ENCODE peak calls at places on chromosomes 12 and 14, in six cellular contexts. G, Y, O, S, B and D are unnamed samples.

GRCh38 chr12:11718768-11719253 is 69.3 kb downstream of the ETV6 start:
- DNase-seq in G (no peak), Y (peak; percentile 90), O (no peak), S (peak; percentile 93), B (no peak), D (peak; percentile 84)

GRCh38 chr12:95630496-95630895 is 79.2 kb upstream of the USP44 start:
- DNase-seq in G (no peak), Y (no peak), O (no peak), S (no peak), B (no peak), D (no peak)

GRCh38 chr12:64178122-64178521 is 44.0 kb downstream of the KICS2 start:
- DNase-seq in G (no peak), Y (peak; percentile 96), O (no peak), S (peak; percentile 78), B (no peak), D (no peak)

GRCh38 chr12:109052415-109053323 is at the start of gene USP30:
- DNase-seq in G (peak; percentile 90), Y (peak; percentile 85), O (peak; percentile 88), S (peak; percentile 88), B (peak; percentile 91), D (peak; percentile 92)

GRCh38 chr12:95790025-95790911 is at the start of gene NTN4:
- DNase-seq in G (peak; percentile 56), Y (peak; percentile 24), O (peak; percentile 17), S (peak; percentile 38), B (peak; percentile 76), D (peak; percentile 49)

GRCh38 chr14:60648169-60648933 is 926 bp downstream of the SIX1 start:
- DNase-seq in G (peak; percentile 36), Y (peak; percentile 28), O (peak; percentile 26), S (no peak), B (no peak), D (peak; percentile 27)

GRCh38 chr14:80356413-80356812 is 145.1 kb upstream of the DIO2 start:
- DNase-seq in G (no peak), Y (peak; percentile 40), O (no peak), S (peak; percentile 6), B (no peak), D (peak; percentile 20)

GRCh38 chr14:103537175-103537990 is 8.4 kb downstream of the TRMT61A start:
- DNase-seq in G (no peak), Y (peak; percentile 55), O (no peak), S (peak; percentile 23), B (no peak), D (no peak)

DNA sequence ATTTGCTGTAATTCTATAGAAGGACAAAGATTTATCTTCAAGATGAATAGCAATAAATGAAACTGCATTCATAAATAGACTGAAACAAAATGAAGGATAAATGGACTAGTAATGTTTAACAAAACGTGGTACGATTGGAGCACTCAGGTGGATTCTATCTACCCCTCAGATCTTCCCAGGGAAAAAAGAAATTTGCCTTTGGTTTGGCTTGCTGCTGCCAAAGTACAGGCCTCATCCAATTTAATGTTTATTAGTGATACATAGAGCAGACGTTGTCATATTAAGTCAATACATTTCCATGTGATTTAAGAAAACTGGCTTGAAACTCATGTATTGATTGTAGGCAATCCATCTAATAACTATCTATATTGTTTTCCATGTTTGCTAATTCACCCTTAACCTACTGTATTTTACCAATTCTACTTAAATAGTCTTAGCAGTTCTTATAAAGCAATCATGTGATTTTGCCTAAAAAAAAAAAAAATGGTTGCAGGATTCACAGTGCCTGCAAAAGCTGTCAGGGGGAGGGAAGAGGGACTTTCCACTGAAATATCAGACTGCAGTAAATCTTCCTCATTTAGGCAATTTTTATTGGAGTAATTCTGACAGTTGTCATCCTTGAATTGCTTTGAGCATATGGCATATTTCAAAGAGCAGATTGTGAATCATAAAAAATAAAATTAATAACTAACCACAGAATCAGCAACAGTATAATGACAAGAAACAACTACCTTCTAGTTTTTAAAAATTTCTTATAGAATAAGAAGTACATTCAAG is 242.2 kb upstream of the NPAS3 start:
- DNase-seq in G (no peak), Y (no peak), O (no peak), S (no peak), B (no peak), D (no peak)
- H3K23ac ChIP-seq in G (no peak overlapping the region), Y (no peak overlapping the region), O (no peak overlapping the region), S (no peak overlapping the region), B (no peak overlapping the region), D (no peak overlapping the region)

DNA sequence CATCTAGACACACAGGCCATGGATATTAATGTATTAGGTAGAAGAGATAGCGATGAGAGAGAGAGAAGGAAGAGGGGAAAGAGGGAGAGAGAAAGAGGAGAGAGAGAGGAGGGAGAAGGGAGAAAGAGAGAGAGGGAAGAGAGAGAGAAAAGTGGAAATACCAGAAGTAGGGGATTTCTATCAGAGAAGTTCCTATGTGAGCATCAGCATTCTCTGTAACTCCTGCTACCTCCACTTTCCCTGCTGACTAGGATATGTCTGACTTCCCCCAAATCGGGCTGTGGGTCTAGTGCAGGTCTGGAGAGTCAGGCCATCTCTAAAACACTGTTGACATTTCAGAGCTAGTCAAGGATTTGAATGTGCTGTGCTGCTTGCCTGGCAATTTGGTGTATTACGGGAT is 3.6 kb downstream of the ARHGDIB start:
- DNase-seq in G (no peak), Y (no peak), O (no peak), S (no peak), B (no peak), D (no peak)
- H3K4ac ChIP-seq in G (no peak overlapping the region), Y (no peak overlapping the region), O (no peak overlapping the region), S (no peak overlapping the region), B (no peak overlapping the region), D (no peak overlapping the region)

GRCh38 chr12:120066341-120066740 is 50.2 kb downstream of the RAB35 start:
- DNase-seq in G (no peak), Y (no peak), O (no peak), S (no peak), B (no peak), D (no peak)

GRCh38 chr12:120067084-120067869 is 49.3 kb downstream of the RAB35 start:
- DNase-seq in G (no peak), Y (no peak), O (no peak), S (no peak), B (no peak), D (no peak)

GRCh38 chr12:120062976-120063579 is 53.5 kb downstream of the RAB35 start:
- DNase-seq in G (no peak), Y (no peak), O (no peak), S (no peak), B (no peak), D (no peak)

GRCh38 chr12:120064054-120064940 is 52.3 kb downstream of the RAB35 start:
- DNase-seq in G (no peak), Y (no peak), O (no peak), S (no peak), B (no peak), D (peak; percentile 79)

DNA sequence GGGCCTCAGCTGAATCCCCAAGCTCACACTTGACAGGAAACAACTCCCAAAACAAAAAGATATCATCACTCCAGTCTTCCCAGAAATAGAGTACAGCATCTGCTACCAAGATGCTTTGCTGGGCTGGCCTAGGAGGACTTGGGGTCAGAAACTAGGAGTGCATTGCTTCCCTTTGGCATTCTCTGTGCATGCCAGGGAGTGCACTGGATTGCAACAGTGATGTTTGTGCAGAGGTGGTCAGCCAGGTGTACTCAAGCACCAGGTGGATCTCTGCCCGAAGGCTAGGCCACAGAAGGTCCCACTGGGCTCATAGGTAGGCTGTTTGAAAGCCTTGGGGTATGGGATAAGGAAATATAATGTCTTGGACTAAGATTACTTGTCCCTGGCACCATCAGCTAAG is 51.1 kb downstream of the RAB35 start:
- DNase-seq in G (no peak), Y (no peak), O (no peak), S (no peak), B (no peak), D (no peak)
- H3K23ac ChIP-seq in G (no peak overlapping the region), Y (no peak overlapping the region), O (no peak overlapping the region), S (no peak overlapping the region), B (no peak overlapping the region), D (no peak overlapping the region)

GRCh38 chr12:25997401-25997973 is 39.0 kb downstream of the RASSF8 start:
- DNase-seq in G (no peak), Y (peak; percentile 93), O (peak; percentile 63), S (peak; percentile 74), B (no peak), D (peak; percentile 96)

GRCh38 chr12:25994252-25994651 is 35.8 kb downstream of the RASSF8 start:
- DNase-seq in G (no peak), Y (peak; percentile 96), O (no peak), S (no peak), B (no peak), D (no peak)

GRCh38 chr12:25995906-25996305 is 37.4 kb downstream of the RASSF8 start:
- DNase-seq in G (no peak), Y (peak; percentile 60), O (no peak), S (peak; percentile 22), B (no peak), D (no peak)

GRCh38 chr12:25994901-25995625 is 36.6 kb downstream of the RASSF8 start:
- DNase-seq in G (no peak), Y (no peak), O (no peak), S (no peak), B (no peak), D (peak; percentile 60)

GRCh38 chr12:25996677-25997076 is 38.2 kb downstream of the RASSF8 start:
- DNase-seq in G (no peak), Y (no peak), O (no peak), S (no peak), B (no peak), D (no peak)
- H3K4ac ChIP-seq in G (no peak overlapping the region), Y (no peak overlapping the region), O (no peak overlapping the region), S (no peak overlapping the region), B (no peak overlapping the region), D (no peak overlapping the region)

DNA sequence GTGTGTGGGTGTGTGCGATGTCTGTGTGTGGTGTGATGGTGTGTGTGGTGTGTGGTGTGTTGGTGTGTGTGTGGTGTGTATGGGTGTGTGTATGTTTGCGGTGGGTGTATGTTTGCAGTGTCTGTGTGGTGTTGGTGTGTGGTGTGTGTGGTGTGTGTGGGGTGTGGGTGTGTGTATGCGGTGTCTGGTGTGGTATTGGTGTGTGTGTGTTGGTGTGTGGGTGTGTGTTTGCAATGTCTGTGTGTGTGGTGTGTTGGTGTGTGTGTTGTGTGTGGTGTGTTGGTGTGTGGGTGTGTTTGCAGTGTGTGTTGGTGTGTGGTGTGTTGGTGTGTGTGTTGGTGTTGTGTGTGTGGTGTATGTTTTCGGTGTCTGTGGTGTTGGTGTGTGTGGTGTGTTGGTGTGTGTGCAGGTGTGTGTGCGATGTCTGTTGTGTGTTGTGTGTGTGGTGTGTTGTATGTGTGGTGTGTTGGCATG is 15.7 kb downstream of the MLXIP start:
- DNase-seq in G (no peak), Y (no peak), O (no peak), S (no peak), B (no peak), D (no peak)
- H3K23ac ChIP-seq in G (no peak overlapping the region), Y (peak overlapping the region; percentile 80), O (peak overlapping the region; percentile 65), S (no peak overlapping the region), B (no peak overlapping the region), D (no peak overlapping the region)

DNA sequence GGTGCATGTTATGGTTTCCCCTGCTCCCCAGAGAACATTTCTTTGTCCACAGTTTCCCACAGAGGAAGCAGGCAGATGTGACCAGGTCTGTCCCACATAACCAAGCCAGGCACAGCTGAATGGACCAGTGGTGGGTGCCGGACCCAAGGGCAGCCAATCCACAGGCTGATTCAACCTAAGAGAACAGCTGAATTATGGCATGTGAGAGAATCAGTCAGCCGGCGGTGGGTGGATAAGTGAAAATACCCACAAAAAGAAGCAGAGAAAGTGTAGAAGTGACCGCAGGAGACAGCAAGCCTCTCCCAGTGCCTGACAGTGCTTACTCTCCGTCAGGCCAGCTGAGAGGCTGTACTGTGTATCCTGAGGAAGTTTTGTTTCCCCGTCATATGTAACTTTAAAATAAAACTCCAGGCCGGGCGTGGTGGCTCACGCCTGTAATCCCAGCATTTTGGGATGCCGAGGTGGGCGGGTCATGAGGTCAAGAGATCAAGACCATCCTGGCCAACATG is 14.9 kb downstream of the GPRC5D start:
- DNase-seq in G (no peak), Y (no peak), O (no peak), S (no peak), B (peak; percentile 26), D (no peak)
- H3K4ac ChIP-seq in G (no peak overlapping the region), Y (no peak overlapping the region), O (no peak overlapping the region), S (no peak overlapping the region), B (no peak overlapping the region), D (no peak overlapping the region)

GRCh38 chr14:99657645-99658155 is 12.8 kb downstream of the HHIPL1 start:
- DNase-seq in G (no peak), Y (no peak), O (no peak), S (no peak), B (no peak), D (no peak)
- H3K23ac ChIP-seq in G (no peak overlapping the region), Y (no peak overlapping the region), O (no peak overlapping the region), S (no peak overlapping the region), B (no peak overlapping the region), D (no peak overlapping the region)